ENCODE peak calls at places on chromosomes 1 and 21, in five cellular contexts. G is PC-3, L is K562, P is fibroblast of lung, N is astrocyte. X is an unnamed sample.

GRCh38 chr1:27606708-27607238 is 2.8 kb upstream of the AHDC1 start:
- DNase-seq in G (peak), L (peak), P (peak), N (no peak), X (peak)

GRCh38 chr1:209926045-209926444 is 12.0 kb upstream of the SYT14 start:
- DNase-seq in G (peak), L (no peak), P (peak), N (peak), X (no peak)

GRCh38 chr1:17189632-17190525 is 15.0 kb upstream of the PADI1 start:
- DNase-seq in G (peak), L (no peak), P (peak), N (peak), X (no peak)

GRCh38 chr21:38420140-38420539 is 78.1 kb downstream of the ERG start:
- DNase-seq in G (no peak), L (no peak), P (no peak), N (no peak), X (no peak)

GRCh38 chr1:78617615-78618026 is 2.6 kb upstream of the IFI44L start:
- DNase-seq in G (peak), L (peak), P (peak), N (peak), X (peak)

GRCh38 chr1:199706826-199707606 is 320.5 kb upstream of the NR5A2 start:
- DNase-seq in G (no peak), L (no peak), P (no peak), N (no peak), X (no peak)

GRCh38 chr21:24844672-24845071 is 762.6 kb downstream of the MRPL39 start:
- DNase-seq in G (no peak), L (no peak), P (no peak), N (no peak), X (no peak)

GRCh38 chr1:167095368-167095767 is 1.5 kb downstream of the STYXL2 start:
- DNase-seq in G (peak), L (no peak), P (peak), N (peak), X (no peak)

GRCh38 chr1:92804721-92805169 is 19.8 kb upstream of the EVI5 start:
- DNase-seq in G (peak), L (peak), P (peak), N (peak), X (peak)

GRCh38 chr1:44776749-44777068 is 1.4 kb downstream of the RPS8 start:
- DNase-seq in G (no peak), L (no peak), P (no peak), N (no peak), X (no peak)

GRCh38 chr1:37477198-37477931 is 3.0 kb downstream of the ZC3H12A start:
- DNase-seq in G (peak), L (peak), P (peak), N (peak), X (peak)

GRCh38 chr21:34949499-34949898 is 99.6 kb downstream of the RUNX1 start:
- DNase-seq in G (no peak), L (no peak), P (no peak), N (no peak), X (no peak)

GRCh38 chr1:41519667-41520066 is 35.2 kb upstream of the EDN2 start:
- DNase-seq in G (no peak), L (no peak), P (no peak), N (no peak), X (no peak)

GRCh38 chr1:214967865-214968575 is 114.5 kb upstream of the KCNK2 start:
- DNase-seq in G (no peak), L (no peak), P (peak), N (peak), X (no peak)

GRCh38 chr1:3727042-3727824 is 25.0 kb upstream of the CCDC27 start:
- DNase-seq in G (peak), L (peak), P (no peak), N (no peak), X (peak)

GRCh38 chr1:32101233-32101681 is 6.6 kb upstream of the KPNA6 start:
- DNase-seq in G (peak), L (peak), P (peak), N (peak), X (no peak)

GRCh38 chr1:214228976-214229375 is 52.0 kb upstream of the SMYD2 start:
- DNase-seq in G (no peak), L (no peak), P (no peak), N (no peak), X (no peak)

GRCh38 chr1:155126494-155127104 is 1.1 kb upstream of the EFNA1 start:
- DNase-seq in G (no peak), L (peak), P (peak), N (peak), X (peak)

GRCh38 chr1:234503193-234504050 is 24.4 kb upstream of the TARBP1 start:
- DNase-seq in G (no peak), L (no peak), P (no peak), N (no peak), X (no peak)

GRCh38 chr1:243291287-243291686 is 35.4 kb downstream of the SDCCAG8 start:
- DNase-seq in G (no peak), L (no peak), P (no peak), N (no peak), X (no peak)

GRCh38 chr1:212930986-212931678 is 19.2 kb upstream of the VASH2 start:
- DNase-seq in G (peak), L (no peak), P (no peak), N (no peak), X (peak)

GRCh38 chr1:235613617-235614016 is 36.0 kb downstream of the GNG4 start:
- DNase-seq in G (no peak), L (no peak), P (no peak), N (no peak), X (peak)

GRCh38 chr1:11071463-11072215 is 11.8 kb upstream of the SRM start:
- DNase-seq in G (no peak), L (no peak), P (no peak), N (no peak), X (no peak)

GRCh38 chr1:15410223-15410883 is 665 bp downstream of the EFHD2 start:
- DNase-seq in G (no peak), L (no peak), P (no peak), N (no peak), X (no peak)

GRCh38 chr21:27275294-27275927 is 308.5 kb upstream of the ADAMTS5 start:
- DNase-seq in G (peak), L (no peak), P (peak), N (peak), X (peak)

GRCh38 chr1:19557609-19558051 is 72.3 kb upstream of the CAPZB start:
- DNase-seq in G (peak), L (no peak), P (peak), N (no peak), X (no peak)

GRCh38 chr1:153515504-153516394 is 20.0 kb downstream of the S100A6 start:
- DNase-seq in G (peak), L (peak), P (no peak), N (no peak), X (peak)

GRCh38 chr1:36366091-36366661 is 19.5 kb downstream of the STK40 start:
- DNase-seq in G (no peak), L (no peak), P (peak), N (peak), X (peak)

GRCh38 chr1:108972941-108973340 is 9.7 kb upstream of the CLCC1 start:
- DNase-seq in G (no peak), L (no peak), P (no peak), N (no peak), X (no peak)
- TF ChIP-seq CTCF in G (no peak), L (no peak), P (no peak), N (no peak), X (no peak)

GRCh38 chr1:227948493-227949260 is 945 bp upstream of the WNT9A start:
- DNase-seq in G (peak), L (no peak), P (no peak), N (no peak), X (no peak)
- TF ChIP-seq EZH2 in G (no peak), L (no peak), P (no peak), N (peak), X (peak)

GRCh38 chr1:163537809-163538208 is 216.1 kb downstream of the NUF2 start:
- DNase-seq in G (no peak), L (no peak), P (no peak), N (no peak), X (no peak)

GRCh38 chr1:163538682-163539081 is 216.9 kb downstream of the NUF2 start:
- DNase-seq in G (no peak), L (no peak), P (no peak), N (no peak), X (peak)

GRCh38 chr1:163531345-163531744 is 209.6 kb downstream of the NUF2 start:
- DNase-seq in G (no peak), L (no peak), P (no peak), N (no peak), X (peak)

GRCh38 chr1:163535401-163535800 is 213.6 kb downstream of the NUF2 start:
- DNase-seq in G (no peak), L (no peak), P (no peak), N (no peak), X (no peak)

GRCh38 chr1:163535807-163536206 is 214.1 kb downstream of the NUF2 start:
- DNase-seq in G (peak), L (peak), P (peak), N (peak), X (peak)
- TF ChIP-seq CTCF in G (peak), L (peak), P (no peak), N (peak), X (peak)

GRCh38 chr1:52321051-52321450 is 45.0 kb downstream of the CC2D1B start:
- DNase-seq in G (no peak), L (no peak), P (no peak), N (no peak), X (no peak)
- TF ChIP-seq EZH2 in G (no peak), L (no peak), P (no peak), N (no peak), X (no peak)

DNA sequence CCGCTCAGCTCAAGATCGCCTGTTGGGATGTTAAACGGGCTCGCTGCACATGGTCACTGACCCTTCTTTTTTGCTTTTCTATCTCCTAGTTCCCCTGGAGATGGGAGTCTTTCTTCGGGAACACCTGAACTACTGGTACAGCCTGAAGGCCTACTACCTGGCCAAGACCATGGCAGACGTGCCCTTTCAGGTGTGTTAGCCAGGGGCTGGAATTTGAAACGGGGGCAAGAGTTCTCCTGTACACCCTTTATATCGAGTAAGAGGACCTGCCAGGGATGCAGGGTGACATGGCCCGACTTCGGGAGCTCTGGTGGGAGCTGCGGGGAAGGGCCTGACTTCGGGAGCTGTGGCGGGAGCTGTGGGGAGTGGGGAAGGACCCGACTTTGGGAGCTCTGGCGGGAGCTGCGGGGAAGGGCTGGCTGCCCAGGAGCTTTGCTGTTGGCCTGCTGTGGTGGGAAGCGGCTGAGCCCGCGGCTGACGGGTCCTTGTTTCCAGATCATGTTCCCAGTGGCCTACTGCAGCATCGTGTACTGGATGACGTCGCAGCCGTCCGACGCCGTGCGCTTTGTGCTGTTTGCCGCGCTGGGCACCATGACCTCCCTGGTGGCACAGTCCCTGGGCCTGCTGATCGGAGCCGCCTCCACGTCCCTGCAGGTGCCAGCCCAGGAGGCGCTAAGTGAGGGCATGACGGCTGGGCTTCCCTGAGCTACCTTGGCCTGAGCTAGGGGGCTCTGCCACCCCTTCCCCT is 24.0 kb downstream of the TFF3 start:
- DNase-seq in G (no peak), L (no peak), P (no peak), N (no peak), X (no peak)
- TF ChIP-seq CTCF in G (no peak), L (no peak), P (no peak), N (no peak), X (no peak)

GRCh38 chr1:9195651-9196050 is 38.9 kb upstream of the H6PD start:
- DNase-seq in G (no peak), L (no peak), P (peak), N (peak), X (no peak)
- TF ChIP-seq EZH2 in G (no peak), L (no peak), P (no peak), N (no peak), X (no peak)

DNA sequence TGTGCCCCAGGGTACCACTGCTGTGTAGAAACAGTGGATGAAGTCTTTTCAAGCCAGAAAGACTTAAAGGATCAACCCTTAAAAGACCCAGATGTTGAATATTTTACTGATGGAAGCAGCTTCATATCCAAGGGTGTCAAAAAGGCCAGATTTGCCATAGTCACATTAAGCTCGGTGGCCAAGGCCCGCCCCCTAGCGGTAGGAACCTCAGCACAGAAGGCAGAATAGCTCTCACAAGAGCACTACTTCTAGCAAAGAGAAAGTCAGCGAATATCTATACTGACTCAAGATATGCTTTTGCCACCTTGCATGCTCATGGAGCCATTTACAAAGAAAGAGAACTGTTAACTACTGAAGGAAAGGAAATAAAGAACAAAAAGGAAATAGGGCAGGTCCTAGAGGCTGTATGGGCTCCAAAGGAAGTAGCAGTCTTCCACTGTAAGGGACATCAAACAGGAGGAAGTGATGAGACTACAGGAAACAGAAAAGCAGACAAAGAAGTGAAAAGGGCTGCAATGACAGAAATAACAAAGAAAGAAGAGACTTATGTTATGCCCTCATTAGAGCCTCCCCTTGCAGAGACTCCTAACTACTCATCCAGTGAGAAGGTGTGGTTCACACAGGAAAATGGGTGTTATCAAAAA is 90.5 kb downstream of the LIPI start:
- DNase-seq in G (peak), L (peak), P (no peak), N (no peak), X (peak)
- TF ChIP-seq CTCF in G (peak), L (peak), P (no peak), N (no peak), X (peak)

GRCh38 chr1:9128520-9129371 is at the start of gene GPR157:
- DNase-seq in G (peak), L (peak), P (peak), N (peak), X (peak)
- TF ChIP-seq EZH2 in G (no peak), L (no peak), P (no peak), N (no peak), X (no peak)